ENCODE peak calls at places on chromosomes 4 and X, in five cellular contexts. T is endothelial cell of umbilical vein, Q is upper lobe of right lung, Z is osteoblast, N is hepatocyte. J is an unnamed sample. For H3K4me1, the result is how much of the 10 kb centered on the place peaks cover.

GRCh38 chrX:102085706-102086105 is 39.8 kb upstream of the TCEAL2 start:
- DNase-seq in T (peak), Q (no peak), Z (no peak), N (no peak), J (no peak)

GRCh38 chr4:82984459-82984858 is 26.2 kb downstream of the LIN54 start:
- DNase-seq in T (peak), Q (no peak), Z (peak), N (no peak), J (peak)

GRCh38 chrX:28920554-28920953 is 333.3 kb downstream of the IL1RAPL1 start:
- DNase-seq in T (peak), Q (no peak), Z (no peak), N (peak), J (no peak)

GRCh38 chr4:112853662-112854256 is 195.7 kb upstream of the ANK2 start:
- DNase-seq in T (no peak), Q (no peak), Z (no peak), N (no peak), J (no peak)

GRCh38 chrX:37543324-37543723 is 28.1 kb upstream of the LANCL3 start:
- DNase-seq in T (no peak), Q (no peak), Z (peak), N (no peak), J (no peak)

GRCh38 chr4:6751611-6752485 is 30.7 kb upstream of the KIAA0232 start:
- DNase-seq in T (no peak), Q (no peak), Z (no peak), N (no peak), J (no peak)

GRCh38 chr4:87499415-87500106 is 29.6 kb downstream of the SPARCL1 start:
- DNase-seq in T (no peak), Q (no peak), Z (no peak), N (no peak), J (no peak)

GRCh38 chr4:140037353-140038030 is 116.5 kb downstream of the MAML3 start:
- DNase-seq in T (peak), Q (no peak), Z (peak), N (peak), J (peak)

GRCh38 chr4:169716677-169717076 is 41.1 kb downstream of the HPF1 start:
- DNase-seq in T (peak), Q (no peak), Z (no peak), N (no peak), J (no peak)

GRCh38 chr4:118318931-118319330 is 33.9 kb downstream of the PRSS12 start:
- DNase-seq in T (no peak), Q (no peak), Z (no peak), N (no peak), J (no peak)

GRCh38 chr4:139761461-139761860 is 95.8 kb downstream of the MGST2 start:
- DNase-seq in T (no peak), Q (no peak), Z (no peak), N (no peak), J (peak)

GRCh38 chrX:23732704-23733103 is 10.4 kb downstream of the ACOT9 start:
- DNase-seq in T (no peak), Q (no peak), Z (no peak), N (no peak), J (no peak)

GRCh38 chr4:8191136-8191747 is 7.8 kb upstream of the SH3TC1 start:
- DNase-seq in T (peak), Q (peak), Z (peak), N (no peak), J (no peak)

GRCh38 chrX:84186603-84187358 is 1.2 kb downstream of the RPS6KA6 start:
- DNase-seq in T (peak), Q (no peak), Z (peak), N (peak), J (peak)

GRCh38 chr4:43456383-43456782 is 563.9 kb downstream of the GRXCR1 start:
- DNase-seq in T (peak), Q (no peak), Z (no peak), N (no peak), J (peak)

GRCh38 chr4:73648478-73648877 is 28.2 kb upstream of the RASSF6 start:
- DNase-seq in T (no peak), Q (no peak), Z (no peak), N (no peak), J (no peak)

GRCh38 chrX:150192846-150193245 is 170.3 kb upstream of the MAMLD1 start:
- DNase-seq in T (no peak), Q (no peak), Z (no peak), N (no peak), J (no peak)

GRCh38 chr4:5114911-5115310 is 63.6 kb downstream of the STK32B start:
- DNase-seq in T (no peak), Q (no peak), Z (no peak), N (no peak), J (no peak)

DNA sequence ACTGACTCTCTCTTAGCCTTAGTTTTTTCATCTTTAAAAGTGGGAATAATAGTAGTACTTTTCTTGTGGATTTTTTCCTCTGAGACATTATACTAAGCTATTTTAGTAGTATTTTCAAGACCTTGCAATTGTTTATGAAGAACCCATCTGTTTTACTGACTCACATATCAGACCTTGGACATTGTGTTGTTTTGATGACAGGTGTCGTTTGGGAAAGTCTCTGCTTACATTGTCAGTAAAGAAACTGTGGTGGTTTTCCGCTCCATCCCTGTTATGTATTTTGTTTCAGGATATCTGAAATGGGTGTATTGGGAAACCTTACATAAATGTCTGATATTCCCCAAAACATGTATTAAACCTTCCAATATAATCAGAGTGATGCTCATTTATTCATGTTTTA is 92.2 kb downstream of the STIM2 start:
- DNase-seq in T (no peak), Q (no peak), Z (no peak), N (no peak), J (no peak)
- H3K27ac ChIP-seq in T (no peak), Q (no peak), Z (no peak), N (no peak), J (no peak)

DNA sequence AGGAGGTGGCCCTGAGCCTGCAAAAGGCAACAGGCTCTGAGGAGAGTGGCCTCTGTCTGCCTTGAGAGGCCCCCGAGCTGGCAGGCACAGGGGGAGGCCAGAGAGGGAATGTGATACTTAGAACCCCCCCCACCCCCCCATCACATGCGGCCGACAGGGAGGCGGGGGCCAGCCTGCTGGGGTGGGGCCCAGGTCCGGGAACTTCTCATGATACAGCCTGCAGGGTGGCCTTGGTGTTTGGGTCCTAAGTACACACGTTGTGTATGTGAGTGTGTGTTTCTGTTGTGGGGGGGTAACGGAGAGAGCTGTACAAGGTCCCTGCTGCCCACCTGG is 19.7 kb downstream of the SH3BP2 start:
- DNase-seq in T (no peak), Q (no peak), Z (no peak), N (no peak), J (no peak)
- H3K4me1 ChIP-seq in T (under half), Q (half or more), Z (under half), N (under half), J (under half)

DNA sequence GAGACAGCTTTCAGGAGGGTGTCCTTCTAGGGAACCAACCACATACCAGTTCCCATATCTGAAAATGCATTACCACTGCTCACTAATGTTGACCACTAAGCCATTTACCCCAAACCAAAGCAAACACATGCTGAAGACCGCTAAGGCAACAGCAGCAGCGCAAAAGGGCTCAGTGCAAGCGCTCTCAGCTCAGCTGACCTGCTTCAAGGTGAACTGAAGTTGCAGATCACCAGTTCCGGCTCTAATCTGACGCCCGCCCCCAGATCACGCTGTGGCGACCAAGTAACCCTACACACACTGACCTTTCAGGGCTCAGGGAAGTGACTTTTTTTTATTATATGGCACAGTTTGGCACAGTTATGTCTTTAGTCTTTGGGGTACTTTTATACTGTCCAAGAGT is 5.8 kb downstream of the MECP2 start:
- DNase-seq in T (no peak), Q (peak), Z (no peak), N (peak), J (no peak)
- H3K27ac ChIP-seq in T (no peak), Q (no peak), Z (no peak), N (peak), J (no peak)

DNA sequence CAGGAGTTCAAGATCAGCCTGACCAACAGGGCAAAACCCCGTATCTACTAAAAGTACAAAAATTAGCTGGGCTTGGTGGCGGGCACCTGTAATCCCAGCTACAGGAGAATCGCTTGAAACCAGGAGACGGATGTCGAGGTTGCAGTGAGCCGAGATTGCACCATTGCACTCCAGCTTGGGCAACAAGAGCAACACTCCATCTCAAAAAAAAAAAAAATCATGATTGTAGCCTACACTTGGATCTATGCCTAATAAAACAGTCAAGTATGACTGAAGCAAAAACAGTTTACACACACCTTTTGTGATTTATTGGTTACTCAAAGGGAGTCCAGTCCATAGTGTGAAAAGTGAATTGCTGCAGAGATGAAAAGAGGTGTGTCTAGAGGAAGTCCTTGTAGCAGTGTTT is 34.7 kb upstream of the TASL start:
- DNase-seq in T (no peak), Q (peak), Z (no peak), N (no peak), J (no peak)
- H3K4me1 ChIP-seq in T (under half), Q (under half), Z (under half), N (under half), J (under half)

J was measured in foreskin keratinocyte.